ENCODE peak calls at places on chromosomes 13 and 19, in five cellular contexts. W is HT1080; S is T-helper 1 cell; K is activated CD4-positive, alpha-beta T cell treated with anti-CD3 and anti-CD28 coated beads, Interleukin-2, amount 50 U/mL, for 48 hours; Q is left ventricle myocardium inferior. I is an unnamed sample.

GRCh38 chr19:40055832-40056504 is at the start of gene ZNF780B:
- DNase-seq in S (peak; percentile 78), Q (peak; percentile 58), K (peak; percentile 75), W (peak; percentile 56), I (peak; percentile 71)

GRCh38 chr13:86020350-86021002 is 221.3 kb upstream of the SLITRK6 start:
- DNase-seq in Q (no peak), S (no peak), W (peak; percentile 24), K (no peak), I (no peak)

GRCh38 chr19:51687791-51688664 is 5.1 kb upstream of the SPACA6 start:
- DNase-seq in S (no peak), Q (peak; percentile 74), K (no peak), W (peak; percentile 72), I (no peak)

GRCh38 chr19:15283141-15283885 is 49.0 kb downstream of the BRD4 start:
- DNase-seq in K (peak; percentile 59), Q (no peak), W (no peak), S (no peak), I (peak; percentile 25)

GRCh38 chr13:105177265-105177900 is 1358.1 kb downstream of the EFNB2 start:
- DNase-seq in W (no peak), K (no peak), S (no peak), Q (no peak), I (no peak)

GRCh38 chr19:289651-290538 is 1.3 kb downstream of the PLPP2 start:
- DNase-seq in W (peak; percentile 69), Q (no peak), K (peak; percentile 35), S (peak; percentile 62), I (no peak)

GRCh38 chr13:97359181-97360057 is 74.5 kb upstream of the RAP2A start:
- DNase-seq in K (peak; percentile 42), Q (no peak), S (peak; percentile 50), W (peak; percentile 68), I (peak; percentile 27)

GRCh38 chr19:10718205-10719196 is 622 bp downstream of the DNM2 start:
- DNase-seq in K (peak; percentile 63), W (peak; percentile 26), Q (peak; percentile 56), S (peak; percentile 58), I (peak; percentile 47)

GRCh38 chr13:76229281-76229680 is 593.2 kb downstream of the LMO7 start:
- DNase-seq in S (no peak), Q (no peak), K (no peak), W (peak; percentile 27), I (no peak)

GRCh38 chr13:51912091-51912490 is 50.3 kb downstream of the CCDC70 start:
- DNase-seq in Q (no peak), K (no peak), W (peak; percentile 43), S (no peak), I (no peak)

GRCh38 chr13:36377822-36378480 is 31.8 kb upstream of the SPART start:
- DNase-seq in Q (no peak), K (no peak), W (no peak), S (no peak), I (no peak)

I was measured in T-helper 2 cell treated with Interferon-gamma antibody and Interleukin-4, amounts not matched to agents 5 μg/mL and 100 μg/mL, for 36 hours.